ENCODE peak calls at places on chromosome 2, in six cellular contexts. O is foreskin keratinocyte; K is stimulated activated CD4-positive, alpha-beta T cell treated with anti-CD3 and anti-CD28 coated beads, TNF-alpha, amount 100 ng/mL, for 48 hours; W is effector CD4-positive, alpha-beta T cell; L is GM20000; Y is NCI-H1417. Q is an unnamed sample.

GRCh38 chr2:1673160-1673944 is 71.0 kb downstream of the PXDN start:
- DNase-seq in W (no peak), L (no peak), O (no peak), Y (no peak), K (no peak), Q (no peak)

GRCh38 chr2:241743620-241744019 is 9.2 kb downstream of the D2HGDH start:
- DNase-seq in O (no peak), L (no peak), K (no peak), W (no peak), Y (no peak), Q (no peak)

GRCh38 chr2:127347734-127348392 is 39.9 kb downstream of the MAP3K2 start:
- DNase-seq in Y (peak), O (no peak), W (no peak), K (no peak), L (peak), Q (no peak)

GRCh38 chr2:138622606-138623005 is 121.0 kb downstream of the SPOPL start:
- DNase-seq in Y (no peak), W (no peak), K (no peak), L (no peak), O (no peak), Q (no peak)

GRCh38 chr2:172606285-172606684 is 50.4 kb downstream of the PDK1 start:
- DNase-seq in K (no peak), O (no peak), Y (no peak), W (no peak), L (no peak), Q (no peak)

GRCh38 chr2:18527822-18528221 is 32.6 kb downstream of the RDH14 start:
- DNase-seq in L (no peak), K (no peak), Y (peak), O (no peak), W (no peak), Q (no peak)

GRCh38 chr2:86622409-86622877 is 1.2 kb downstream of the RNF103 start:
- DNase-seq in K (peak), Y (peak), W (no peak), O (peak), L (no peak), Q (peak)

GRCh38 chr2:1546023-1546591 is 132.8 kb downstream of the TPO start:
- DNase-seq in O (no peak), W (no peak), K (no peak), L (peak), Y (peak), Q (peak)